ENCODE peak calls at places on chromosomes 3 and 15, in five cellular contexts. One of them, this sample, is unnamed.

GRCh38 chr3:86562095-86562494 is 428.9 kb downstream of the VGLL3 start:
- DNase-seq in brain microvascular endothelial cell: no peak
- DNase-seq in A549: no peak
- DNase-seq in GM06990: no peak
- DNase-seq in AG04450: no peak
- DNase-seq in this sample: no peak

GRCh38 chr3:86814918-86815655 is 175.9 kb downstream of the VGLL3 start:
- DNase-seq in brain microvascular endothelial cell: peak; percentile 11
- DNase-seq in A549: no peak
- DNase-seq in GM06990: no peak
- DNase-seq in AG04450: no peak
- DNase-seq in this sample: peak; percentile 39

GRCh38 chr3:99868438-99868723 is 50.7 kb downstream of the CMSS1 start:
- DNase-seq in brain microvascular endothelial cell: no peak
- DNase-seq in A549: peak; percentile 7
- DNase-seq in GM06990: no peak
- DNase-seq in AG04450: no peak
- DNase-seq in this sample: peak; percentile 46

GRCh38 chr15:38414351-38414750 is 39.6 kb upstream of the FAM98B start:
- DNase-seq in brain microvascular endothelial cell: peak; percentile 75
- DNase-seq in A549: peak; percentile 45
- DNase-seq in GM06990: no peak
- DNase-seq in AG04450: peak; percentile 46
- DNase-seq in this sample: peak; percentile 81

GRCh38 chr3:13841141-13841540 is 38.7 kb downstream of the WNT7A start:
- DNase-seq in brain microvascular endothelial cell: no peak
- DNase-seq in A549: peak; percentile 4
- DNase-seq in GM06990: no peak
- DNase-seq in AG04450: no peak
- DNase-seq in this sample: no peak

GRCh38 chr3:31219131-31219843 is 313.4 kb upstream of the STT3B start:
- DNase-seq in brain microvascular endothelial cell: peak; percentile 80
- DNase-seq in A549: no peak
- DNase-seq in GM06990: no peak
- DNase-seq in AG04450: no peak
- DNase-seq in this sample: peak; percentile 67

GRCh38 chr3:48271763-48272498 is 31.0 kb downstream of the ZNF589 start:
- DNase-seq in brain microvascular endothelial cell: no peak
- DNase-seq in A549: no peak
- DNase-seq in GM06990: no peak
- DNase-seq in AG04450: no peak
- DNase-seq in this sample: no peak

GRCh38 chr3:23648326-23648964 is 157.3 kb upstream of the UBE2E1 start:
- DNase-seq in brain microvascular endothelial cell: no peak
- DNase-seq in A549: peak; percentile 66
- DNase-seq in GM06990: no peak
- DNase-seq in AG04450: no peak
- DNase-seq in this sample: peak; percentile 19

GRCh38 chr3:65729553-65729952 is 309.2 kb downstream of the MAGI1 start:
- DNase-seq in brain microvascular endothelial cell: peak; percentile 72
- DNase-seq in A549: no peak
- DNase-seq in GM06990: no peak
- DNase-seq in AG04450: peak; percentile 58
- DNase-seq in this sample: peak; percentile 95

GRCh38 chr15:87500240-87500639 is 756.3 kb downstream of the NTRK3 start:
- DNase-seq in brain microvascular endothelial cell: no peak
- DNase-seq in A549: no peak
- DNase-seq in GM06990: no peak
- DNase-seq in AG04450: no peak
- DNase-seq in this sample: no peak

GRCh38 chr3:136512391-136512790 is 239.8 kb downstream of the STAG1 start:
- DNase-seq in brain microvascular endothelial cell: no peak
- DNase-seq in A549: no peak
- DNase-seq in GM06990: no peak
- DNase-seq in AG04450: peak; percentile 20
- DNase-seq in this sample: no peak

GRCh38 chr3:57805674-57806073 is 49.6 kb downstream of the SLMAP start:
- DNase-seq in brain microvascular endothelial cell: peak; percentile 65
- DNase-seq in A549: peak; percentile 84
- DNase-seq in GM06990: no peak
- DNase-seq in AG04450: peak; percentile 20
- DNase-seq in this sample: peak; percentile 79

GRCh38 chr15:26083457-26084350 is 220.6 kb upstream of the ATP10A start:
- DNase-seq in brain microvascular endothelial cell: no peak
- DNase-seq in A549: no peak
- DNase-seq in GM06990: no peak
- DNase-seq in AG04450: no peak
- DNase-seq in this sample: no peak

GRCh38 chr3:45582407-45582806 is 12.1 kb upstream of the LIMD1 start:
- DNase-seq in brain microvascular endothelial cell: no peak
- DNase-seq in A549: no peak
- DNase-seq in GM06990: no peak
- DNase-seq in AG04450: peak; percentile 38
- DNase-seq in this sample: peak; percentile 73

GRCh38 chr3:41026394-41027177 is 172.7 kb upstream of the CTNNB1 start:
- DNase-seq in brain microvascular endothelial cell: peak; percentile 99
- DNase-seq in A549: peak; percentile 60
- DNase-seq in GM06990: no peak
- DNase-seq in AG04450: peak; percentile 7
- DNase-seq in this sample: peak; percentile 84

GRCh38 chr15:68493629-68494028 is 61.7 kb upstream of the ITGA11 start:
- DNase-seq in brain microvascular endothelial cell: no peak
- DNase-seq in A549: no peak
- DNase-seq in GM06990: no peak
- DNase-seq in AG04450: no peak
- DNase-seq in this sample: no peak

GRCh38 chr3:69406156-69406555 is 20.3 kb upstream of the FRMD4B start:
- DNase-seq in brain microvascular endothelial cell: no peak
- DNase-seq in A549: no peak
- DNase-seq in GM06990: no peak
- DNase-seq in AG04450: no peak
- DNase-seq in this sample: peak; percentile 17

GRCh38 chr3:143951351-143951971 is 20.2 kb upstream of the DIPK2A start:
- DNase-seq in brain microvascular endothelial cell: peak; percentile 33
- DNase-seq in A549: peak; percentile 36
- DNase-seq in GM06990: no peak
- DNase-seq in AG04450: no peak
- DNase-seq in this sample: peak; percentile 52

GRCh38 chr15:46471096-46471495 is 836.3 kb downstream of the SQOR start:
- DNase-seq in brain microvascular endothelial cell: no peak
- DNase-seq in A549: no peak
- DNase-seq in GM06990: no peak
- DNase-seq in AG04450: no peak
- DNase-seq in this sample: no peak

GRCh38 chr3:180913582-180914404 is 1.3 kb downstream of the FXR1 start:
- DNase-seq in brain microvascular endothelial cell: no peak
- DNase-seq in A549: no peak
- DNase-seq in GM06990: no peak
- DNase-seq in AG04450: no peak
- DNase-seq in this sample: no peak

GRCh38 chr3:38474928-38475605 is 21.1 kb upstream of the EXOG start:
- DNase-seq in brain microvascular endothelial cell: no peak
- DNase-seq in A549: no peak
- DNase-seq in GM06990: no peak
- DNase-seq in AG04450: no peak
- DNase-seq in this sample: no peak

GRCh38 chr3:158918008-158918407 is 116.2 kb downstream of the MFSD1 start:
- DNase-seq in brain microvascular endothelial cell: peak; percentile 82
- DNase-seq in A549: peak; percentile 53
- DNase-seq in GM06990: no peak
- DNase-seq in AG04450: no peak
- DNase-seq in this sample: peak; percentile 79

GRCh38 chr15:93088981-93089854 is at the start of gene RGMA:
- DNase-seq in brain microvascular endothelial cell: no peak
- DNase-seq in A549: no peak
- DNase-seq in GM06990: no peak
- DNase-seq in AG04450: no peak
- DNase-seq in this sample: no peak

GRCh38 chr3:98555025-98555379 is 23.2 kb downstream of the GPR15 start:
- DNase-seq in brain microvascular endothelial cell: no peak
- DNase-seq in A549: no peak
- DNase-seq in GM06990: no peak
- DNase-seq in AG04450: no peak
- DNase-seq in this sample: no peak

GRCh38 chr3:185423178-185423577 is 60.2 kb downstream of the MAP3K13 start:
- DNase-seq in brain microvascular endothelial cell: peak; percentile 29
- DNase-seq in A549: peak; percentile 36
- DNase-seq in GM06990: no peak
- DNase-seq in AG04450: no peak
- DNase-seq in this sample: no peak

GRCh38 chr3:42749753-42750231 is 23.3 kb downstream of the CCDC13 start:
- DNase-seq in brain microvascular endothelial cell: no peak
- DNase-seq in A549: no peak
- DNase-seq in GM06990: no peak
- DNase-seq in AG04450: no peak
- DNase-seq in this sample: no peak

GRCh38 chr3:48432411-48433371 is 2.8 kb upstream of the PLXNB1 start:
- DNase-seq in brain microvascular endothelial cell: no peak
- DNase-seq in A549: peak; percentile 53
- DNase-seq in GM06990: no peak
- DNase-seq in AG04450: no peak
- DNase-seq in this sample: no peak

DNA sequence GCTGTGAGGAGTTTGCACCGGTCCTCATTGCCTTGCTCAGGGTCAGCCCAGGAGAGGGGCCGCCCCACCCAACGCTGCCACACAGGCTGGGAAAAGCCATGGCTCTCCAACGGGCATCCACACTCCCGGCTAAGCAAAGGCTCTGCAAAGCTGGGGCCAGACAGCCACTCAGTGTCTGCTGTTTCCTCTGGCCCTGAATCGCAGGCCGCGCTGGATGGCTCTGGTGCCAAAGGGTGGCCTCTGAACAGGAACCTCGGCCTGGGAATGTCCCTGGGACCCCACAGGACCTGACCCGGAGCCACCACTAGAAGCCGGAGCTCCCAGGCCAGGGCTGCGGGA is 42.9 kb downstream of the RPN1 start:
- DNase-seq in brain microvascular endothelial cell: no peak
- DNase-seq in A549: no peak
- DNase-seq in GM06990: no peak
- DNase-seq in AG04450: no peak
- DNase-seq in this sample: no peak
- TF ChIP-seq CTCF in brain microvascular endothelial cell: no peak
- TF ChIP-seq CTCF in A549: no peak
- TF ChIP-seq CTCF in GM06990: no peak
- TF ChIP-seq CTCF in AG04450: no peak
- TF ChIP-seq CTCF in this sample: no peak

GRCh38 chr3:156293566-156293965 is 173.2 kb downstream of the KCNAB1 start:
- DNase-seq in brain microvascular endothelial cell: no peak
- DNase-seq in A549: no peak
- DNase-seq in GM06990: no peak
- DNase-seq in AG04450: no peak
- DNase-seq in this sample: no peak

GRCh38 chr3:156290917-156291268 is 170.5 kb downstream of the KCNAB1 start:
- DNase-seq in brain microvascular endothelial cell: no peak
- DNase-seq in A549: no peak
- DNase-seq in GM06990: no peak
- DNase-seq in AG04450: no peak
- DNase-seq in this sample: no peak

GRCh38 chr3:156285626-156286025 is 165.2 kb downstream of the KCNAB1 start:
- DNase-seq in brain microvascular endothelial cell: no peak
- DNase-seq in A549: no peak
- DNase-seq in GM06990: no peak
- DNase-seq in AG04450: no peak
- DNase-seq in this sample: no peak

DNA sequence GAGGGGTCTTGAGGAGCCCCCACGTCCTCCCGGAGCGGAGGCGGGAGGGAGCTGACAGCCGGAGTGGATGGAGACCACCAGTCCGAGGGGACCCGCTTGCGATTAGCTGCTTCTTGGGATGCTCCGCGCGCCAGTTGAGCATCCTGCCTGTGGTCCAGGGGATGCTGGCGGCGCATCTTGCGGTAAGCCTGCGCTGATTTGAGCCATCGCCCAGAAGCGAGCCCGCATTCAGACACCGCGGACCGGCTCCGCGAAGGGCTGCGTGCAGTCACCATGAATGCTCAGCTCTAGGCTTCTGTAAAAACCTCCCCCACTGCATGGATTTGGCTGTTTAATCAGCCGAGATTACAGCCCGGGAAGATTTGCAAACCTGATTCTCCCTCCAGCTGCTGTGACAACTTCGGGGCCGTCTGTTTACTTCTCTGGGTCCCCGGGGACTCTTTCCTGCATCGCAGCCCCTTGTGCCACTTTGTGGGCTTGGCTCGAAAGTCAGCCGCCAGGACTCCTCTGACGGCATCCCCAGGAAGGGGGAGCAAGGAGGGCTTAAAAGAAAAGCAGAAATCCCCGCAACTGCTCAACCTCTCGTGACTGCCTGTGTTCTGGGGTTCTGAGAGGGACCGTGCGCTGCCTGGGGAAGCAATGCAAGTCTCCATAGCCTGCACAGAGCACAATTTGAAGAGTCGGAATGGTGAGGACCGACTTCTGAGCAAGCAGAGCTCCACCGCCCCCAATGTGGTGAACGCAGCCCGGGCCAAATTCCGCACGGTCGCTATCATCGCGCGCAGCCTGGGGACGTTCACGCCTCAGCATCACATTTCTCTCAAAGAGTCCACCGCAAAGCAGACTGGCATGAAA is 171.1 kb downstream of the KCNAB1 start:
- DNase-seq in brain microvascular endothelial cell: no peak
- DNase-seq in A549: no peak
- DNase-seq in GM06990: no peak
- DNase-seq in AG04450: no peak
- DNase-seq in this sample: no peak
- H3K4me3 ChIP-seq in brain microvascular endothelial cell: peak overlapping the region; percentile 36
- H3K4me3 ChIP-seq in A549: no peak overlapping the region
- H3K4me3 ChIP-seq in GM06990: no peak overlapping the region
- H3K4me3 ChIP-seq in AG04450: peak overlapping the region; percentile 43
- H3K4me3 ChIP-seq in this sample: peak overlapping the region; percentile 26

GRCh38 chr15:73156431-73157191 is 104.3 kb downstream of the NEO1 start:
- DNase-seq in brain microvascular endothelial cell: no peak
- DNase-seq in A549: no peak
- DNase-seq in GM06990: no peak
- DNase-seq in AG04450: no peak
- DNase-seq in this sample: no peak
- TF ChIP-seq CTCF in brain microvascular endothelial cell: no peak
- TF ChIP-seq CTCF in A549: no peak
- TF ChIP-seq CTCF in GM06990: peak; percentile 29
- TF ChIP-seq CTCF in AG04450: no peak
- TF ChIP-seq CTCF in this sample: no peak

GRCh38 chr15:78527325-78527724 is 12.9 kb upstream of the PSMA4 start:
- DNase-seq in brain microvascular endothelial cell: no peak
- DNase-seq in A549: no peak
- DNase-seq in GM06990: no peak
- DNase-seq in AG04450: no peak
- DNase-seq in this sample: no peak
- H3K4me3 ChIP-seq in brain microvascular endothelial cell: no peak overlapping the region
- H3K4me3 ChIP-seq in A549: no peak overlapping the region
- H3K4me3 ChIP-seq in GM06990: no peak overlapping the region
- H3K4me3 ChIP-seq in AG04450: no peak overlapping the region
- H3K4me3 ChIP-seq in this sample: no peak overlapping the region

DNA sequence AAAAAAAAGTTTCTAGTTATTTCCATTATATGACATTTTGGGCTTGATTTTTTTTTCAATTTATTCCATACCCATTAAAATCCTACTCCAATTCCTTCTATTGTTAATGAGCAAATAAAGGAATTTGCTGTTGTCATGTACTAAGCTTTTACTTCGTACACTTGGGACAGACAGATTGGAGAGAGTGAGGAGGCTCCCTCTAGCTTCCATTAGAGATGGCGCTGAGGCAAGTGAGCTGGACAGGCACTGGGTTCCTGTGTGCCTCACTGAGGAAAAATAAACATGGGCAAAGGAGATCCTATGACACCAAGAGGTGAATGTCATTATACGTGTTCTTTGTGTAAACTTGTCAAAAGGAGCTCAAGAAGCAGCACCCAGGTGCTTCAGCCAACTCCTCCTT is 441.1 kb upstream of the MDFIC2 start:
- DNase-seq in brain microvascular endothelial cell: no peak
- DNase-seq in A549: peak; percentile 18
- DNase-seq in GM06990: no peak
- DNase-seq in AG04450: no peak
- DNase-seq in this sample: no peak
- TF ChIP-seq CTCF in brain microvascular endothelial cell: peak; percentile 47
- TF ChIP-seq CTCF in A549: peak; percentile 8
- TF ChIP-seq CTCF in GM06990: no peak
- TF ChIP-seq CTCF in AG04450: peak; percentile 30
- TF ChIP-seq CTCF in this sample: peak; percentile 30